ENCODE peak calls at places on chromosomes 7 and 10, in nine cellular contexts. I is A549; R is right lobe of liver; E is lower lobe of right lung; W is body of pancreas; P is activated CD8-positive, alpha-beta T cell treated with anti-CD3 and anti-CD28 coated beads for 36 hours; Y is activated CD4-positive, CD25-positive, alpha-beta regulatory T cell treated with anti-CD3 and anti-CD28 coated beads, Interleukin-2, amount 50 U/mL, for 24 hours; O is CD4-positive, CD25-positive, alpha-beta regulatory T cell; H is Panc1. N is an unnamed sample.

GRCh38 chr7:121875203-121875602 is 2.2 kb downstream of the PTPRZ1 start:
- ATAC-seq in I (no peak), R (no peak), E (no peak), W (no peak), P (no peak), Y (no peak), O (no peak), H (no peak), N (no peak)

GRCh38 chr10:49091450-49092210 is 23.7 kb downstream of the VSTM4 start:
- ATAC-seq in I (no peak), R (no peak), E (no peak), W (no peak), P (no peak), Y (no peak), O (no peak), H (no peak), N (no peak)

GRCh38 chr7:73351447-73352167 is 23.6 kb downstream of the FKBP6 start:
- ATAC-seq in I (no peak), R (peak; percentile 46), E (no peak), W (no peak), P (no peak), Y (no peak), O (no peak), H (no peak), N (peak; percentile 32)

GRCh38 chr7:101216001-101216859 is 1.2 kb downstream of the PLOD3 start:
- ATAC-seq in I (no peak), R (no peak), E (peak; percentile 18), W (no peak), P (no peak), Y (no peak), O (no peak), H (no peak), N (no peak)

GRCh38 chr7:46391215-46391614 is 470.1 kb upstream of the IGFBP3 start:
- ATAC-seq in I (no peak), R (no peak), E (no peak), W (no peak), P (no peak), Y (no peak), O (no peak), H (peak; percentile 53), N (no peak)

GRCh38 chr7:35805876-35806275 is 5.0 kb downstream of the SEPTIN7 start:
- ATAC-seq in I (no peak), R (no peak), E (no peak), W (no peak), P (no peak), Y (no peak), O (no peak), H (no peak), N (no peak)

GRCh38 chr7:816751-817671 is 15.3 kb upstream of the SUN1 start:
- ATAC-seq in I (peak; percentile 32), R (no peak), E (no peak), W (peak; percentile 22), P (peak; percentile 10), Y (peak; percentile 26), O (no peak), H (peak; percentile 17), N (peak; percentile 30)

GRCh38 chr7:9681284-9681683 is 1247.9 kb downstream of the NXPH1 start:
- ATAC-seq in I (no peak), R (no peak), E (no peak), W (no peak), P (no peak), Y (no peak), O (no peak), H (no peak), N (no peak)

GRCh38 chr7:157676001-157676400 is 339.2 kb downstream of the DNAJB6 start:
- ATAC-seq in I (no peak), R (no peak), E (no peak), W (no peak), P (no peak), Y (no peak), O (no peak), H (no peak), N (no peak)

GRCh38 chr10:116286801-116287200 is 13.8 kb upstream of the GFRA1 start:
- ATAC-seq in I (no peak), R (no peak), E (no peak), W (no peak), P (no peak), Y (no peak), O (no peak), H (no peak), N (no peak)

GRCh38 chr7:80231719-80232118 is 97.1 kb downstream of the GNAI1 start:
- ATAC-seq in I (peak; percentile 52), R (no peak), E (no peak), W (no peak), P (peak; percentile 60), Y (no peak), O (no peak), H (no peak), N (no peak)

GRCh38 chr10:85786401-85786899 is 580.1 kb downstream of the GRID1 start:
- ATAC-seq in I (no peak), R (peak; percentile 75), E (no peak), W (no peak), P (no peak), Y (no peak), O (no peak), H (peak; percentile 29), N (no peak)

GRCh38 chr7:159102681-159103381 is 41.8 kb downstream of the VIPR2 start:
- ATAC-seq in I (no peak), R (no peak), E (no peak), W (no peak), P (no peak), Y (no peak), O (no peak), H (no peak), N (no peak)